ENCODE peak calls at places on chromosomes 1 and 21, in eight cellular contexts. One of them, this sample, is unnamed.

GRCh38 chr1:181351740-181352139 is 131.6 kb upstream of the CACNA1E start:
- DNase-seq in spleen: no peak
- DNase-seq in NCI-H1694 treated with DMSO at 0.1 percent for 48 hours: no peak
- DNase-seq in activated T-cell treated with anti-CD3 and anti-CD28 coated beads, Interleukin-2, amount 50 U/mL, for 72 hours: no peak
- DNase-seq in putamen: no peak
- DNase-seq in EL: no peak
- DNase-seq in astrocyte: no peak
- DNase-seq in substantia nigra: no peak
- DNase-seq in this sample: no peak

GRCh38 chr1:215517441-215517891 is 49.6 kb upstream of the KCTD3 start:
- DNase-seq in spleen: no peak
- DNase-seq in NCI-H1694 treated with DMSO at 0.1 percent for 48 hours: peak; percentile 14
- DNase-seq in activated T-cell treated with anti-CD3 and anti-CD28 coated beads, Interleukin-2, amount 50 U/mL, for 72 hours: no peak
- DNase-seq in putamen: peak; percentile 15
- DNase-seq in EL: peak; percentile 64
- DNase-seq in astrocyte: peak; percentile 70
- DNase-seq in substantia nigra: no peak
- DNase-seq in this sample: no peak

GRCh38 chr1:185628102-185628501 is 106.1 kb upstream of the HMCN1 start:
- DNase-seq in spleen: no peak
- DNase-seq in NCI-H1694 treated with DMSO at 0.1 percent for 48 hours: no peak
- DNase-seq in activated T-cell treated with anti-CD3 and anti-CD28 coated beads, Interleukin-2, amount 50 U/mL, for 72 hours: no peak
- DNase-seq in putamen: no peak
- DNase-seq in EL: no peak
- DNase-seq in astrocyte: no peak
- DNase-seq in substantia nigra: no peak
- DNase-seq in this sample: no peak

GRCh38 chr1:181149326-181150000 is 61.0 kb downstream of the IER5 start:
- DNase-seq in spleen: peak; percentile 89
- DNase-seq in NCI-H1694 treated with DMSO at 0.1 percent for 48 hours: no peak
- DNase-seq in activated T-cell treated with anti-CD3 and anti-CD28 coated beads, Interleukin-2, amount 50 U/mL, for 72 hours: peak; percentile 76
- DNase-seq in putamen: no peak
- DNase-seq in EL: no peak
- DNase-seq in astrocyte: no peak
- DNase-seq in substantia nigra: no peak
- DNase-seq in this sample: no peak

GRCh38 chr1:16118706-16119105 is 37.2 kb downstream of the EPHA2 start:
- DNase-seq in spleen: peak; percentile 47
- DNase-seq in NCI-H1694 treated with DMSO at 0.1 percent for 48 hours: no peak
- DNase-seq in activated T-cell treated with anti-CD3 and anti-CD28 coated beads, Interleukin-2, amount 50 U/mL, for 72 hours: no peak
- DNase-seq in putamen: no peak
- DNase-seq in EL: no peak
- DNase-seq in astrocyte: no peak
- DNase-seq in substantia nigra: no peak
- DNase-seq in this sample: no peak

GRCh38 chr1:9852410-9853301 is 28.9 kb upstream of the CLSTN1 start:
- DNase-seq in spleen: no peak
- DNase-seq in NCI-H1694 treated with DMSO at 0.1 percent for 48 hours: peak; percentile 88
- DNase-seq in activated T-cell treated with anti-CD3 and anti-CD28 coated beads, Interleukin-2, amount 50 U/mL, for 72 hours: no peak
- DNase-seq in putamen: peak; percentile 81
- DNase-seq in EL: peak; percentile 77
- DNase-seq in astrocyte: peak; percentile 67
- DNase-seq in substantia nigra: no peak
- DNase-seq in this sample: peak; percentile 43

GRCh38 chr1:228236744-228237143 is 28.9 kb downstream of the OBSCN start:
- DNase-seq in spleen: no peak
- DNase-seq in NCI-H1694 treated with DMSO at 0.1 percent for 48 hours: no peak
- DNase-seq in activated T-cell treated with anti-CD3 and anti-CD28 coated beads, Interleukin-2, amount 50 U/mL, for 72 hours: peak; percentile 30
- DNase-seq in putamen: no peak
- DNase-seq in EL: peak; percentile 58
- DNase-seq in astrocyte: peak; percentile 10
- DNase-seq in substantia nigra: no peak
- DNase-seq in this sample: no peak

GRCh38 chr21:16455526-16455925 is 725.7 kb downstream of the USP25 start:
- DNase-seq in spleen: no peak
- DNase-seq in NCI-H1694 treated with DMSO at 0.1 percent for 48 hours: no peak
- DNase-seq in activated T-cell treated with anti-CD3 and anti-CD28 coated beads, Interleukin-2, amount 50 U/mL, for 72 hours: no peak
- DNase-seq in putamen: no peak
- DNase-seq in EL: no peak
- DNase-seq in astrocyte: peak; percentile 46
- DNase-seq in substantia nigra: no peak
- DNase-seq in this sample: no peak

GRCh38 chr1:36419158-36419557 is 21.4 kb upstream of the LSM10 start:
- DNase-seq in spleen: no peak
- DNase-seq in NCI-H1694 treated with DMSO at 0.1 percent for 48 hours: no peak
- DNase-seq in activated T-cell treated with anti-CD3 and anti-CD28 coated beads, Interleukin-2, amount 50 U/mL, for 72 hours: no peak
- DNase-seq in putamen: no peak
- DNase-seq in EL: no peak
- DNase-seq in astrocyte: no peak
- DNase-seq in substantia nigra: no peak
- DNase-seq in this sample: no peak

GRCh38 chr1:73862343-73862742 is 335.6 kb downstream of the LRRIQ3 start:
- DNase-seq in spleen: no peak
- DNase-seq in NCI-H1694 treated with DMSO at 0.1 percent for 48 hours: no peak
- DNase-seq in activated T-cell treated with anti-CD3 and anti-CD28 coated beads, Interleukin-2, amount 50 U/mL, for 72 hours: no peak
- DNase-seq in putamen: no peak
- DNase-seq in EL: no peak
- DNase-seq in astrocyte: no peak
- DNase-seq in substantia nigra: no peak
- DNase-seq in this sample: no peak

GRCh38 chr1:228306275-228307217 is 98.7 kb downstream of the OBSCN start:
- DNase-seq in spleen: peak; percentile 57
- DNase-seq in NCI-H1694 treated with DMSO at 0.1 percent for 48 hours: peak; percentile 41
- DNase-seq in activated T-cell treated with anti-CD3 and anti-CD28 coated beads, Interleukin-2, amount 50 U/mL, for 72 hours: no peak
- DNase-seq in putamen: no peak
- DNase-seq in EL: no peak
- DNase-seq in astrocyte: no peak
- DNase-seq in substantia nigra: no peak
- DNase-seq in this sample: no peak

GRCh38 chr1:235329139-235329808 is 904 bp downstream of the GGPS1 start:
- DNase-seq in spleen: peak; percentile 84
- DNase-seq in NCI-H1694 treated with DMSO at 0.1 percent for 48 hours: no peak
- DNase-seq in activated T-cell treated with anti-CD3 and anti-CD28 coated beads, Interleukin-2, amount 50 U/mL, for 72 hours: peak; percentile 67
- DNase-seq in putamen: no peak
- DNase-seq in EL: peak; percentile 50
- DNase-seq in astrocyte: peak; percentile 28
- DNase-seq in substantia nigra: peak; percentile 46
- DNase-seq in this sample: no peak

GRCh38 chr1:169113613-169114119 is 7.2 kb downstream of the ATP1B1 start:
- DNase-seq in spleen: no peak
- DNase-seq in NCI-H1694 treated with DMSO at 0.1 percent for 48 hours: no peak
- DNase-seq in activated T-cell treated with anti-CD3 and anti-CD28 coated beads, Interleukin-2, amount 50 U/mL, for 72 hours: no peak
- DNase-seq in putamen: no peak
- DNase-seq in EL: peak; percentile 96
- DNase-seq in astrocyte: peak; percentile 97
- DNase-seq in substantia nigra: no peak
- DNase-seq in this sample: no peak

GRCh38 chr1:64235133-64235532 is 31.7 kb downstream of the UBE2U start:
- DNase-seq in spleen: no peak
- DNase-seq in NCI-H1694 treated with DMSO at 0.1 percent for 48 hours: no peak
- DNase-seq in activated T-cell treated with anti-CD3 and anti-CD28 coated beads, Interleukin-2, amount 50 U/mL, for 72 hours: no peak
- DNase-seq in putamen: no peak
- DNase-seq in EL: no peak
- DNase-seq in astrocyte: no peak
- DNase-seq in substantia nigra: no peak
- DNase-seq in this sample: no peak

GRCh38 chr1:234409328-234409727 is 36.1 kb downstream of the COA6 start:
- DNase-seq in spleen: no peak
- DNase-seq in NCI-H1694 treated with DMSO at 0.1 percent for 48 hours: no peak
- DNase-seq in activated T-cell treated with anti-CD3 and anti-CD28 coated beads, Interleukin-2, amount 50 U/mL, for 72 hours: peak; percentile 9
- DNase-seq in putamen: peak; percentile 43
- DNase-seq in EL: no peak
- DNase-seq in astrocyte: no peak
- DNase-seq in substantia nigra: no peak
- DNase-seq in this sample: no peak

GRCh38 chr1:171107257-171107940 is 16.7 kb downstream of the FMO3 start:
- DNase-seq in spleen: no peak
- DNase-seq in NCI-H1694 treated with DMSO at 0.1 percent for 48 hours: no peak
- DNase-seq in activated T-cell treated with anti-CD3 and anti-CD28 coated beads, Interleukin-2, amount 50 U/mL, for 72 hours: no peak
- DNase-seq in putamen: no peak
- DNase-seq in EL: no peak
- DNase-seq in astrocyte: no peak
- DNase-seq in substantia nigra: no peak
- DNase-seq in this sample: no peak

GRCh38 chr1:175543447-175543846 is 199.9 kb downstream of the TNR start:
- DNase-seq in spleen: no peak
- DNase-seq in NCI-H1694 treated with DMSO at 0.1 percent for 48 hours: no peak
- DNase-seq in activated T-cell treated with anti-CD3 and anti-CD28 coated beads, Interleukin-2, amount 50 U/mL, for 72 hours: no peak
- DNase-seq in putamen: no peak
- DNase-seq in EL: no peak
- DNase-seq in astrocyte: no peak
- DNase-seq in substantia nigra: no peak
- DNase-seq in this sample: no peak

GRCh38 chr21:45010096-45010495 is 64.3 kb upstream of the ADARB1 start:
- DNase-seq in spleen: peak; percentile 2
- DNase-seq in NCI-H1694 treated with DMSO at 0.1 percent for 48 hours: no peak
- DNase-seq in activated T-cell treated with anti-CD3 and anti-CD28 coated beads, Interleukin-2, amount 50 U/mL, for 72 hours: no peak
- DNase-seq in putamen: no peak
- DNase-seq in EL: no peak
- DNase-seq in astrocyte: no peak
- DNase-seq in substantia nigra: no peak
- DNase-seq in this sample: no peak

GRCh38 chr1:75130312-75130677 is 3.9 kb upstream of the LHX8 start:
- DNase-seq in spleen: no peak
- DNase-seq in NCI-H1694 treated with DMSO at 0.1 percent for 48 hours: no peak
- DNase-seq in activated T-cell treated with anti-CD3 and anti-CD28 coated beads, Interleukin-2, amount 50 U/mL, for 72 hours: no peak
- DNase-seq in putamen: no peak
- DNase-seq in EL: no peak
- DNase-seq in astrocyte: no peak
- DNase-seq in substantia nigra: no peak
- DNase-seq in this sample: no peak

GRCh38 chr1:68751723-68752122 is 254.8 kb upstream of the DEPDC1 start:
- DNase-seq in spleen: no peak
- DNase-seq in NCI-H1694 treated with DMSO at 0.1 percent for 48 hours: no peak
- DNase-seq in activated T-cell treated with anti-CD3 and anti-CD28 coated beads, Interleukin-2, amount 50 U/mL, for 72 hours: no peak
- DNase-seq in putamen: no peak
- DNase-seq in EL: no peak
- DNase-seq in astrocyte: no peak
- DNase-seq in substantia nigra: no peak
- DNase-seq in this sample: no peak

GRCh38 chr1:156892190-156893047 is 1.1 kb upstream of the PEAR1 start:
- DNase-seq in spleen: peak; percentile 95
- DNase-seq in NCI-H1694 treated with DMSO at 0.1 percent for 48 hours: peak; percentile 88
- DNase-seq in activated T-cell treated with anti-CD3 and anti-CD28 coated beads, Interleukin-2, amount 50 U/mL, for 72 hours: peak; percentile 93
- DNase-seq in putamen: peak; percentile 50
- DNase-seq in EL: peak; percentile 89
- DNase-seq in astrocyte: peak; percentile 67
- DNase-seq in substantia nigra: peak; percentile 23
- DNase-seq in this sample: peak; percentile 65

GRCh38 chr1:150578278-150579109 is 916 bp downstream of the MCL1 start:
- DNase-seq in spleen: peak; percentile 91
- DNase-seq in NCI-H1694 treated with DMSO at 0.1 percent for 48 hours: peak; percentile 38
- DNase-seq in activated T-cell treated with anti-CD3 and anti-CD28 coated beads, Interleukin-2, amount 50 U/mL, for 72 hours: peak; percentile 51
- DNase-seq in putamen: peak; percentile 46
- DNase-seq in EL: peak; percentile 91
- DNase-seq in astrocyte: peak; percentile 87
- DNase-seq in substantia nigra: peak; percentile 42
- DNase-seq in this sample: no peak

GRCh38 chr1:222283147-222283768 is 264.6 kb downstream of the HHIPL2 start:
- DNase-seq in spleen: peak; percentile 77
- DNase-seq in NCI-H1694 treated with DMSO at 0.1 percent for 48 hours: no peak
- DNase-seq in activated T-cell treated with anti-CD3 and anti-CD28 coated beads, Interleukin-2, amount 50 U/mL, for 72 hours: no peak
- DNase-seq in putamen: no peak
- DNase-seq in EL: peak; percentile 93
- DNase-seq in astrocyte: peak; percentile 38
- DNase-seq in substantia nigra: no peak
- DNase-seq in this sample: no peak

GRCh38 chr1:107138767-107139445 is 1.9 kb upstream of the NTNG1 start:
- DNase-seq in spleen: no peak
- DNase-seq in NCI-H1694 treated with DMSO at 0.1 percent for 48 hours: no peak
- DNase-seq in activated T-cell treated with anti-CD3 and anti-CD28 coated beads, Interleukin-2, amount 50 U/mL, for 72 hours: no peak
- DNase-seq in putamen: no peak
- DNase-seq in EL: peak; percentile 86
- DNase-seq in astrocyte: peak; percentile 67
- DNase-seq in substantia nigra: no peak
- DNase-seq in this sample: no peak

GRCh38 chr1:151165281-151165737 is 393 bp downstream of the LYSMD1 start:
- DNase-seq in spleen: peak; percentile 88
- DNase-seq in NCI-H1694 treated with DMSO at 0.1 percent for 48 hours: peak; percentile 51
- DNase-seq in activated T-cell treated with anti-CD3 and anti-CD28 coated beads, Interleukin-2, amount 50 U/mL, for 72 hours: peak; percentile 14
- DNase-seq in putamen: peak; percentile 70
- DNase-seq in EL: peak; percentile 60
- DNase-seq in astrocyte: peak; percentile 46
- DNase-seq in substantia nigra: peak; percentile 44
- DNase-seq in this sample: peak; percentile 60

GRCh38 chr1:55059302-55060132 is 20.2 kb downstream of the PCSK9 start:
- DNase-seq in spleen: no peak
- DNase-seq in NCI-H1694 treated with DMSO at 0.1 percent for 48 hours: no peak
- DNase-seq in activated T-cell treated with anti-CD3 and anti-CD28 coated beads, Interleukin-2, amount 50 U/mL, for 72 hours: no peak
- DNase-seq in putamen: no peak
- DNase-seq in EL: no peak
- DNase-seq in astrocyte: no peak
- DNase-seq in substantia nigra: no peak
- DNase-seq in this sample: no peak

GRCh38 chr1:200954434-200954833 is 59.7 kb downstream of the INAVA start:
- DNase-seq in spleen: no peak
- DNase-seq in NCI-H1694 treated with DMSO at 0.1 percent for 48 hours: no peak
- DNase-seq in activated T-cell treated with anti-CD3 and anti-CD28 coated beads, Interleukin-2, amount 50 U/mL, for 72 hours: no peak
- DNase-seq in putamen: no peak
- DNase-seq in EL: no peak
- DNase-seq in astrocyte: no peak
- DNase-seq in substantia nigra: no peak
- DNase-seq in this sample: no peak

GRCh38 chr1:19412654-19413053 is 72.7 kb downstream of the CAPZB start:
- DNase-seq in spleen: no peak
- DNase-seq in NCI-H1694 treated with DMSO at 0.1 percent for 48 hours: no peak
- DNase-seq in activated T-cell treated with anti-CD3 and anti-CD28 coated beads, Interleukin-2, amount 50 U/mL, for 72 hours: no peak
- DNase-seq in putamen: no peak
- DNase-seq in EL: no peak
- DNase-seq in astrocyte: no peak
- DNase-seq in substantia nigra: no peak
- DNase-seq in this sample: no peak

GRCh38 chr1:55280731-55281130 is 65.6 kb upstream of the USP24 start:
- DNase-seq in spleen: no peak
- DNase-seq in NCI-H1694 treated with DMSO at 0.1 percent for 48 hours: no peak
- DNase-seq in activated T-cell treated with anti-CD3 and anti-CD28 coated beads, Interleukin-2, amount 50 U/mL, for 72 hours: no peak
- DNase-seq in putamen: no peak
- DNase-seq in EL: peak; percentile 37
- DNase-seq in astrocyte: peak; percentile 13
- DNase-seq in substantia nigra: no peak
- DNase-seq in this sample: no peak

This sample was measured in globus pallidus.